ENCODE peak calls at places on chromosomes 16 and 17, in ten cellular contexts. R is memory B cell; X is naive thymus-derived CD4-positive, alpha-beta T cell; B is NCI-H1417; C is Daoy; J is substantia nigra; S is left cardiac atrium; Y is activated T-cell treated with anti-CD3 and anti-CD28 coated beads, Interleukin-2, amount 50 U/mL, for 48 hours; F is HuH-7; V is T-helper 9 cell. M is an unnamed sample.

GRCh38 chr17:44941712-44942331 is 5.8 kb downstream of the KIF18B start:
- DNase-seq in R (no peak), X (no peak), B (no peak), C (no peak), J (no peak), S (no peak), Y (no peak), F (no peak), V (no peak), M (no peak)

GRCh38 chr17:8004899-8005298 is 2.5 kb downstream of the GUCY2D start:
- DNase-seq in R (no peak), X (no peak), B (no peak), C (peak; percentile 59), J (no peak), S (no peak), Y (no peak), F (no peak), V (no peak), M (no peak)

GRCh38 chr16:31473300-31474052 is 1.5 kb downstream of the TGFB1I1 start:
- DNase-seq in R (no peak), X (no peak), B (no peak), C (no peak), J (no peak), S (no peak), Y (no peak), F (no peak), V (no peak), M (no peak)

GRCh38 chr16:23060458-23061320 is 88.6 kb downstream of the USP31 start:
- DNase-seq in R (peak; percentile 58), X (peak; percentile 40), B (peak; percentile 73), C (peak; percentile 65), J (peak; percentile 70), S (peak; percentile 67), Y (peak; percentile 66), F (peak; percentile 72), V (peak; percentile 39), M (peak; percentile 58)

GRCh38 chr17:64282753-64283080 is 19.7 kb upstream of the TEX2 start:
- DNase-seq in R (no peak), X (no peak), B (no peak), C (no peak), J (no peak), S (no peak), Y (no peak), F (no peak), V (no peak), M (no peak)

GRCh38 chr16:88453621-88454314 is 688 bp downstream of the ZFPM1 start:
- DNase-seq in R (peak; percentile 51), X (no peak), B (no peak), C (peak; percentile 40), J (no peak), S (no peak), Y (peak; percentile 63), F (peak; percentile 59), V (peak; percentile 15), M (no peak)

GRCh38 chr17:32627233-32628008 is 140.6 kb downstream of the CDK5R1 start:
- DNase-seq in R (no peak), X (no peak), B (peak; percentile 34), C (peak; percentile 37), J (peak; percentile 79), S (no peak), Y (no peak), F (no peak), V (no peak), M (no peak)

GRCh38 chr17:79630120-79630519 is 19.3 kb upstream of the RBFOX3 start:
- DNase-seq in R (no peak), X (no peak), B (no peak), C (no peak), J (no peak), S (peak; percentile 2), Y (no peak), F (no peak), V (no peak), M (no peak)

GRCh38 chr16:71424626-71425025 is 17.2 kb downstream of the TLE7 start:
- DNase-seq in R (no peak), X (no peak), B (no peak), C (no peak), J (no peak), S (no peak), Y (no peak), F (no peak), V (no peak), M (no peak)

GRCh38 chr16:5354645-5355044 is 257.1 kb upstream of the EEF2KMT start:
- DNase-seq in R (no peak), X (no peak), B (peak; percentile 51), C (no peak), J (no peak), S (no peak), Y (no peak), F (no peak), V (no peak), M (no peak)

GRCh38 chr17:55487727-55488436 is 23.4 kb downstream of the SMIM36 start:
- DNase-seq in R (no peak), X (no peak), B (no peak), C (no peak), J (no peak), S (no peak), Y (no peak), F (peak; percentile 42), V (no peak), M (no peak)

GRCh38 chr16:3902731-3903130 is 22.2 kb upstream of the CREBBP start:
- DNase-seq in R (no peak), X (no peak), B (no peak), C (peak; percentile 42), J (no peak), S (no peak), Y (no peak), F (no peak), V (no peak), M (no peak)

GRCh38 chr17:81682565-81683207 is 911 bp downstream of the ARL16 start:
- DNase-seq in R (no peak), X (no peak), B (no peak), C (no peak), J (no peak), S (no peak), Y (no peak), F (no peak), V (no peak), M (no peak)

GRCh38 chr16:76345093-76345735 is 68.0 kb downstream of the CNTNAP4 start:
- DNase-seq in R (no peak), X (no peak), B (no peak), C (peak; percentile 33), J (no peak), S (peak; percentile 77), Y (no peak), F (peak; percentile 20), V (no peak), M (peak; percentile 62)

GRCh38 chr17:8283356-8283755 is 5.1 kb upstream of the RANGRF start:
- DNase-seq in R (no peak), X (no peak), B (no peak), C (no peak), J (no peak), S (no peak), Y (no peak), F (no peak), V (no peak), M (no peak)

GRCh38 chr16:75479421-75479990 is 15.0 kb upstream of the TMEM170A start:
- DNase-seq in R (no peak), X (no peak), B (no peak), C (no peak), J (no peak), S (no peak), Y (no peak), F (no peak), V (no peak), M (no peak)

GRCh38 chr17:37516131-37516561 is 26.5 kb downstream of the DUSP14 start:
- DNase-seq in R (no peak), X (no peak), B (peak; percentile 37), C (no peak), J (no peak), S (no peak), Y (no peak), F (no peak), V (no peak), M (no peak)

GRCh38 chr16:23131436-23131835 is 17.8 kb downstream of the USP31 start:
- DNase-seq in R (no peak), X (no peak), B (no peak), C (no peak), J (no peak), S (no peak), Y (no peak), F (no peak), V (no peak), M (no peak)

GRCh38 chr17:16470302-16470701 is 21.7 kb downstream of the LRRC75A start:
- DNase-seq in R (no peak), X (no peak), B (no peak), C (no peak), J (peak; percentile 21), S (no peak), Y (no peak), F (no peak), V (no peak), M (no peak)

GRCh38 chr17:3935140-3935542 is 18.9 kb upstream of the P2RX1 start:
- DNase-seq in R (peak; percentile 38), X (peak; percentile 45), B (peak; percentile 19), C (peak; percentile 79), J (peak; percentile 33), S (peak; percentile 74), Y (peak; percentile 53), F (peak; percentile 89), V (no peak), M (peak; percentile 79)

GRCh38 chr16:4976079-4976478 is 17.9 kb downstream of the SEC14L5 start:
- DNase-seq in R (no peak), X (no peak), B (no peak), C (no peak), J (no peak), S (no peak), Y (no peak), F (no peak), V (no peak), M (no peak)

GRCh38 chr17:17403899-17404576 is 72.8 kb upstream of the MED9 start:
- DNase-seq in R (peak; percentile 41), X (peak; percentile 67), B (no peak), C (no peak), J (peak; percentile 25), S (peak; percentile 13), Y (peak; percentile 59), F (no peak), V (peak; percentile 31), M (no peak)

GRCh38 chr17:75683467-75684041 is 16.4 kb downstream of the SAP30BP start:
- DNase-seq in R (no peak), X (no peak), B (no peak), C (peak; percentile 89), J (no peak), S (no peak), Y (no peak), F (no peak), V (no peak), M (no peak)

GRCh38 chr17:41553176-41553575 is 18.7 kb downstream of the KRT9 start:
- DNase-seq in R (no peak), X (no peak), B (no peak), C (peak; percentile 50), J (no peak), S (no peak), Y (no peak), F (no peak), V (no peak), M (no peak)

GRCh38 chr16:89547291-89547690 is 13.2 kb upstream of the RPL13 start:
- DNase-seq in R (no peak), X (no peak), B (no peak), C (no peak), J (no peak), S (no peak), Y (no peak), F (no peak), V (no peak), M (no peak)

GRCh38 chr16:88727871-88728270 is 21.6 kb downstream of the CTU2 start:
- DNase-seq in R (no peak), X (no peak), B (peak; percentile 3), C (no peak), J (no peak), S (no peak), Y (no peak), F (no peak), V (no peak), M (no peak)

GRCh38 chr17:7330099-7331015 is 1.2 kb upstream of the NEURL4 start:
- DNase-seq in R (peak; percentile 80), X (no peak), B (peak; percentile 46), C (peak; percentile 91), J (peak; percentile 79), S (peak; percentile 85), Y (peak; percentile 91), F (peak; percentile 86), V (peak; percentile 75), M (peak; percentile 81)

GRCh38 chr17:64457156-64457555 is 8.2 kb downstream of the MILR1 start:
- DNase-seq in R (no peak), X (no peak), B (no peak), C (peak; percentile 18), J (no peak), S (no peak), Y (no peak), F (no peak), V (no peak), M (no peak)